ENCODE peak calls at places on chromosomes 2 and 18, in four cellular contexts. W is iris pigment epithelial cell, F is endothelial cell, U is HS-27A. A is an unnamed sample.

GRCh38 chr2:11647834-11648600 is 22.0 kb downstream of the NTSR2 start:
- DNase-seq in F (no peak), U (no peak), W (peak; percentile 43), A (no peak)

GRCh38 chr2:176473177-176473576 is 203.9 kb downstream of the MTX2 start:
- DNase-seq in U (no peak), F (no peak), W (peak; percentile 20), A (peak; percentile 15)

GRCh38 chr18:59035591-59035990 is 104.1 kb upstream of the SEC11C start:
- DNase-seq in W (no peak), F (no peak), U (no peak), A (no peak)

GRCh38 chr18:11908182-11909080 is at the start of gene MPPE1:
- DNase-seq in F (peak; percentile 85), W (peak; percentile 88), U (peak; percentile 51), A (peak; percentile 87)

GRCh38 chr2:127084611-127085031 is 22.3 kb downstream of the BIN1 start:
- DNase-seq in U (no peak), F (no peak), W (peak; percentile 31), A (no peak)

GRCh38 chr2:239596792-239597191 is 196.0 kb upstream of the HDAC4 start:
- DNase-seq in W (no peak), F (no peak), U (no peak), A (no peak)

GRCh38 chr18:63240541-63241316 is 78.8 kb downstream of the BCL2 start:
- DNase-seq in W (no peak), F (no peak), U (no peak), A (no peak)

GRCh38 chr2:8684421-8684884 is 2.6 kb downstream of the ID2 start:
- DNase-seq in F (no peak), W (no peak), U (no peak), A (no peak)

GRCh38 chr2:65431417-65432226 is 777 bp downstream of the SPRED2 start:
- DNase-seq in W (peak; percentile 51), F (peak; percentile 36), U (no peak), A (peak; percentile 38)